ENCODE peak calls at places on chromosomes 11 and 22, in ten cellular contexts. H is pons, P is GM23338, V is fibroblast of the conjunctiva, W is stomach, T is hippocampal formation, L is NAMALWA, U is anterior cingulate cortex, K is NCI-H1417, D is HEK293T. F is an unnamed sample.

GRCh38 chr11:44651535-44652130 is 75.1 kb upstream of the TSPAN18 start:
- DNase-seq in H (no peak), P (no peak), V (no peak), W (no peak), T (no peak), L (peak; percentile 20), U (no peak), K (no peak), D (no peak), F (no peak)

GRCh38 chr11:44136176-44136945 is 40.9 kb downstream of the EXT2 start:
- DNase-seq in H (no peak), P (no peak), V (no peak), W (no peak), T (no peak), L (no peak), U (no peak), K (no peak), D (no peak), F (no peak)

GRCh38 chr11:11491589-11491988 is 130.2 kb downstream of the GALNT18 start:
- DNase-seq in H (no peak), P (no peak), V (no peak), W (no peak), T (no peak), L (no peak), U (no peak), K (no peak), D (no peak), F (no peak)

GRCh38 chr22:43060213-43060612 is 29.0 kb downstream of the TTLL1 start:
- DNase-seq in H (no peak), P (peak; percentile 80), V (no peak), W (peak; percentile 30), T (no peak), L (peak; percentile 67), U (no peak), K (no peak), D (peak; percentile 78), F (peak; percentile 66)

GRCh38 chr11:125940145-125940544 is 5.7 kb upstream of the VSIG10L2 start:
- DNase-seq in H (no peak), P (no peak), V (no peak), W (peak; percentile 11), T (no peak), L (no peak), U (no peak), K (no peak), D (no peak), F (no peak)

GRCh38 chr11:65621460-65621859 is 5.9 kb downstream of the PCNX3 start:
- DNase-seq in H (no peak), P (no peak), V (no peak), W (no peak), T (no peak), L (no peak), U (no peak), K (no peak), D (no peak), F (no peak)

GRCh38 chr11:114188851-114189570 is 107.2 kb upstream of the NNMT start:
- DNase-seq in H (no peak), P (no peak), V (no peak), W (no peak), T (no peak), L (no peak), U (no peak), K (no peak), D (no peak), F (no peak)

GRCh38 chr22:50702261-50702671 is 29.6 kb downstream of the SHANK3 start:
- DNase-seq in H (no peak), P (no peak), V (no peak), W (no peak), T (no peak), L (no peak), U (no peak), K (no peak), D (no peak), F (no peak)

GRCh38 chr11:3164540-3165151 is 464 bp downstream of the OSBPL5 start:
- DNase-seq in H (no peak), P (peak; percentile 72), V (no peak), W (no peak), T (no peak), L (no peak), U (no peak), K (no peak), D (no peak), F (no peak)

GRCh38 chr11:132024587-132025295 is 654.3 kb downstream of the NTM start:
- DNase-seq in H (no peak), P (no peak), V (peak; percentile 23), W (no peak), T (no peak), L (no peak), U (no peak), K (no peak), D (no peak), F (no peak)

GRCh38 chr11:77080643-77081210 is 14.0 kb downstream of the CAPN5 start:
- DNase-seq in H (no peak), P (no peak), V (no peak), W (peak; percentile 25), T (no peak), L (no peak), U (no peak), K (no peak), D (no peak), F (no peak)

GRCh38 chr11:82858556-82859091 is 41.6 kb downstream of the PRCP start:
- DNase-seq in H (peak; percentile 76), P (no peak), V (peak; percentile 24), W (no peak), T (peak; percentile 10), L (no peak), U (no peak), K (no peak), D (no peak), F (peak; percentile 30)

GRCh38 chr22:37258810-37259472 is 14.9 kb upstream of the RAC2 start:
- DNase-seq in H (no peak), P (peak; percentile 62), V (no peak), W (no peak), T (no peak), L (peak; percentile 70), U (no peak), K (no peak), D (no peak), F (no peak)

GRCh38 chr11:69832561-69833413 is 13.6 kb upstream of the FGF3 start:
- DNase-seq in H (no peak), P (peak; percentile 56), V (no peak), W (no peak), T (no peak), L (no peak), U (no peak), K (no peak), D (no peak), F (no peak)

GRCh38 chr22:35728639-35729308 is 11.1 kb downstream of the APOL5 start:
- DNase-seq in H (no peak), P (no peak), V (no peak), W (peak; percentile 76), T (no peak), L (peak; percentile 71), U (no peak), K (no peak), D (no peak), F (peak; percentile 83)

GRCh38 chr22:45318558-45319318 is 9.0 kb downstream of the FAM118A start:
- DNase-seq in H (no peak), P (peak; percentile 20), V (no peak), W (no peak), T (no peak), L (no peak), U (no peak), K (no peak), D (no peak), F (no peak)

GRCh38 chr11:35146074-35146521 is 7.1 kb downstream of the CD44 start:
- DNase-seq in H (no peak), P (no peak), V (no peak), W (no peak), T (no peak), L (no peak), U (no peak), K (no peak), D (no peak), F (peak; percentile 35)

GRCh38 chr22:26170112-26170492 is 840 bp downstream of the SEZ6L start:
- DNase-seq in H (no peak), P (peak; percentile 27), V (no peak), W (no peak), T (no peak), L (no peak), U (no peak), K (no peak), D (no peak), F (no peak)

GRCh38 chr22:44400763-44401060 is 88.0 kb upstream of the SHISAL1 start:
- DNase-seq in H (no peak), P (no peak), V (no peak), W (no peak), T (no peak), L (no peak), U (no peak), K (no peak), D (no peak), F (no peak)

GRCh38 chr22:50715250-50715649 is 22.8 kb upstream of the ACR start:
- DNase-seq in H (no peak), P (no peak), V (no peak), W (no peak), T (no peak), L (no peak), U (no peak), K (no peak), D (no peak), F (no peak)

GRCh38 chr11:102831128-102831708 is 12.2 kb downstream of the MMP3 start:
- DNase-seq in H (peak; percentile 28), P (peak; percentile 78), V (peak; percentile 45), W (no peak), T (no peak), L (no peak), U (no peak), K (no peak), D (no peak), F (peak; percentile 79)

F was measured in Calu3.